ENCODE peak calls at places on chromosomes 13 and 19, in eight cellular contexts. V is prostate gland, F is WERI-Rb-1, B is tibial nerve, X is fibroblast of lung, Q is brain microvascular endothelial cell, N is psoas muscle, Y is cardiac muscle cell. U is an unnamed sample.

GRCh38 chr13:88840085-88840484 is 1168.9 kb downstream of the SLITRK5 start:
- DNase-seq in B (no peak), X (no peak), F (no peak), Q (no peak), N (no peak), Y (no peak), V (no peak), U (no peak)

GRCh38 chr13:113421673-113422270 is 31.5 kb downstream of the ADPRHL1 start:
- DNase-seq in F (no peak), V (no peak), Q (no peak), N (no peak), B (no peak), X (peak), Y (no peak), U (no peak)

GRCh38 chr19:31352782-31353651 is 3.8 kb upstream of the TSHZ3 start:
- DNase-seq in V (no peak), B (no peak), N (no peak), X (peak), Q (no peak), Y (no peak), F (no peak), U (no peak)

GRCh38 chr13:66915596-66916185 is 314.4 kb downstream of the PCDH9 start:
- DNase-seq in Q (peak), B (no peak), V (no peak), X (no peak), F (no peak), Y (no peak), N (no peak), U (peak)

GRCh38 chr19:18814063-18814462 is 17.7 kb upstream of the UPF1 start:
- DNase-seq in V (no peak), Q (no peak), F (no peak), X (peak), B (no peak), N (no peak), Y (no peak), U (no peak)

GRCh38 chr19:44753932-44754742 is 5.6 kb downstream of the BCL3 start:
- DNase-seq in F (peak), Q (peak), X (peak), V (peak), N (peak), Y (peak), B (peak), U (peak)

GRCh38 chr19:32287086-32287485 is 58.3 kb upstream of the ZNF507 start:
- DNase-seq in F (no peak), X (no peak), Q (no peak), V (no peak), Y (no peak), B (no peak), N (no peak), U (no peak)

GRCh38 chr19:46787331-46788100 is 878 bp downstream of the SLC1A5 start:
- DNase-seq in B (peak), F (peak), Y (peak), Q (peak), V (no peak), N (peak), X (peak), U (peak)

GRCh38 chr19:3275583-3276340 is 51.3 kb downstream of the CELF5 start:
- DNase-seq in X (peak), V (peak), N (peak), B (no peak), Q (peak), Y (peak), F (peak), U (peak)

GRCh38 chr13:21909331-21909730 is 238.5 kb downstream of the FGF9 start:
- DNase-seq in N (no peak), B (no peak), V (no peak), F (no peak), Q (no peak), X (no peak), Y (no peak), U (no peak)

GRCh38 chr13:107882708-107883560 is 332.4 kb downstream of the LIG4 start:
- DNase-seq in B (no peak), X (no peak), Q (no peak), N (no peak), F (no peak), Y (no peak), V (no peak), U (no peak)

GRCh38 chr19:4055209-4055552 is 11.5 kb downstream of the ZBTB7A start:
- DNase-seq in F (no peak), V (no peak), X (no peak), Q (no peak), Y (no peak), B (no peak), N (no peak), U (no peak)

GRCh38 chr13:95075506-95075905 is 225.7 kb downstream of the ABCC4 start:
- DNase-seq in Q (no peak), X (no peak), N (no peak), V (no peak), F (no peak), B (no peak), Y (no peak), U (no peak)

GRCh38 chr13:102872131-102872530 is 26.3 kb downstream of the ERCC5 start:
- DNase-seq in Q (no peak), Y (no peak), F (no peak), N (no peak), B (no peak), V (no peak), X (no peak), U (no peak)

GRCh38 chr19:6425732-6426686 is 1.4 kb upstream of the KHSRP start:
- DNase-seq in Q (no peak), X (no peak), V (no peak), B (no peak), F (peak), Y (no peak), N (no peak), U (no peak)

GRCh38 chr13:80297094-80297493 is 43.8 kb downstream of the SPRY2 start:
- DNase-seq in Q (no peak), N (no peak), V (no peak), F (no peak), Y (no peak), X (no peak), B (no peak), U (no peak)

GRCh38 chr13:61415749-61416148 is at the start of gene PCDH20:
- DNase-seq in B (no peak), V (no peak), F (no peak), X (peak), Y (peak), Q (no peak), N (no peak), U (no peak)

GRCh38 chr19:39820696-39821095 is 13.3 kb downstream of the DYRK1B start:
- DNase-seq in B (no peak), V (no peak), Q (no peak), N (no peak), X (no peak), F (no peak), Y (no peak), U (no peak)

GRCh38 chr13:55999709-56000108 is 1141.0 kb upstream of the PRR20A start:
- DNase-seq in F (peak), B (no peak), X (no peak), Q (no peak), Y (peak), V (no peak), N (no peak), U (no peak)
- TF ChIP-seq CTCF in F (no peak), B (no peak), X (no peak), Q (no peak), Y (no peak), V (no peak), N (no peak), U (peak)

GRCh38 chr19:14530505-14530904 is 1.1 kb downstream of the TECR start:
- DNase-seq in X (no peak), Q (no peak), F (no peak), V (no peak), Y (no peak), N (no peak), B (no peak), U (no peak)
- H3K4me3 ChIP-seq in X (peak), Q (peak), F (peak), V (peak), Y (peak), N (peak), B (peak), U (peak)

GRCh38 chr13:39566216-39566869 is 36.6 kb downstream of the LHFPL6 start:
- DNase-seq in V (no peak), X (no peak), F (no peak), Q (no peak), Y (no peak), N (no peak), B (no peak), U (no peak)
- H3K27ac ChIP-seq in V (no peak), X (peak), F (no peak), Q (peak), Y (no peak), N (no peak), B (peak), U (peak)

GRCh38 chr13:46040763-46041162 is 11.8 kb downstream of the ZC3H13 start:
- DNase-seq in N (no peak), X (no peak), F (no peak), B (no peak), Q (no peak), V (no peak), Y (no peak), U (no peak)
- TF ChIP-seq CTCF in N (no peak), X (no peak), F (no peak), B (no peak), Q (no peak), V (no peak), Y (no peak), U (no peak)

GRCh38 chr19:16160943-16161560 is 12.3 kb downstream of the CIB3 start:
- DNase-seq in Q (peak), B (no peak), F (no peak), Y (no peak), V (no peak), X (peak), N (no peak), U (peak)

GRCh38 chr19:16157601-16158000 is 14.1 kb downstream of the HSH2D start:
- DNase-seq in X (no peak), Y (no peak), Q (no peak), V (no peak), B (no peak), N (no peak), F (no peak), U (no peak)

GRCh38 chr19:16161848-16162247 is 11.5 kb downstream of the CIB3 start:
- DNase-seq in B (no peak), Q (peak), Y (no peak), X (peak), N (no peak), V (no peak), F (no peak), U (no peak)

GRCh38 chr19:16159655-16160054 is 13.7 kb downstream of the CIB3 start:
- DNase-seq in X (no peak), Q (no peak), F (no peak), N (no peak), Y (no peak), B (no peak), V (no peak), U (no peak)

DNA sequence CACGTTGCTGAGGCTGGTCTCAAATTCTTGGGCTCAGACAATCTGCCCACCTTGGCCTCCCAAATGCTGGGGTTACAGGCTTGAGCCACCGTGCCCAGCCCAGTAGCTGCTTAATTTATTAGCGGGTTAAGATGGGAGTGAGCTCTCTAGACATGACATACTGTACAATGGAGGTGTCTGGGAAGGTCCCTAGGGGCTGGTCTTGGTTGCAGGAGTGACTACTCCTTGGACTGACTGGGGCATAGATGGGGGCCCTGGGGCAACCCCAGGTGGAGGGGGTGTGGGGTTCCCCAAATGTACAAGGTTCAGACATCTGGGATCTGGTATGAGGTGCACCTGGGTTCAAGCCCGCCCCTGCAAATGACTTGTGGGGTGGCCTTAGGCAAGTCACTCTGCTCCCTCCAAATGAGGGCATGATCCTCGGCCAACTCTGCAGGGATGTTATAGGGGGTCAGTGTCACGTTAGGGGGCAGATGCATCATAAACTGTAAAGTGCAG is 12.8 kb downstream of the CIB3 start:
- DNase-seq in Q (no peak), B (no peak), F (no peak), Y (no peak), X (no peak), N (no peak), V (no peak), U (no peak)
- H3K4me3 ChIP-seq in Q (no peak), B (no peak), F (no peak), Y (no peak), X (no peak), N (no peak), V (no peak), U (no peak)

DNA sequence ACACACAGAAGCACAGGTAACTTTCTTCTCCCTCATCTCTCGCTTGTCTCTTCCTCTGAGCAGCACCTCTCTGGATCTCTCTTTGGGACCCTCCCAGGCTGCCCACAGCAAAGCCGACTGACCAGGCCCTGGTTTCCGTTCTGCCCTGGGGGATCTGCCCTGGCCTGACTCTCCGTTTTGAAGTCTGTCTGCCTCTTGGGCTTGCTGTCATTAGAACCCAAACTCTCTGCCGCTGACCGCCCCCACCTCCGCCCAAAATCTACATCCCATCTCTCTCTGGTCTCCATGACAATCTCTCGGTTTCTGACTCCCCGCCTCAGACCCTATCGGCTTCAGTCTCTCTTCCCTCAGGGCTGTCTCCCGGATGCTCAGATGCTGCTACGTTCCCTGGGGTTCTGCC is 6.9 kb downstream of the KCNC3 start:
- DNase-seq in N (peak), X (no peak), Y (no peak), Q (no peak), B (no peak), V (no peak), F (no peak), U (no peak)
- H3K27ac ChIP-seq in N (no peak), X (no peak), Y (no peak), Q (no peak), B (no peak), V (no peak), F (no peak), U (no peak)

DNA sequence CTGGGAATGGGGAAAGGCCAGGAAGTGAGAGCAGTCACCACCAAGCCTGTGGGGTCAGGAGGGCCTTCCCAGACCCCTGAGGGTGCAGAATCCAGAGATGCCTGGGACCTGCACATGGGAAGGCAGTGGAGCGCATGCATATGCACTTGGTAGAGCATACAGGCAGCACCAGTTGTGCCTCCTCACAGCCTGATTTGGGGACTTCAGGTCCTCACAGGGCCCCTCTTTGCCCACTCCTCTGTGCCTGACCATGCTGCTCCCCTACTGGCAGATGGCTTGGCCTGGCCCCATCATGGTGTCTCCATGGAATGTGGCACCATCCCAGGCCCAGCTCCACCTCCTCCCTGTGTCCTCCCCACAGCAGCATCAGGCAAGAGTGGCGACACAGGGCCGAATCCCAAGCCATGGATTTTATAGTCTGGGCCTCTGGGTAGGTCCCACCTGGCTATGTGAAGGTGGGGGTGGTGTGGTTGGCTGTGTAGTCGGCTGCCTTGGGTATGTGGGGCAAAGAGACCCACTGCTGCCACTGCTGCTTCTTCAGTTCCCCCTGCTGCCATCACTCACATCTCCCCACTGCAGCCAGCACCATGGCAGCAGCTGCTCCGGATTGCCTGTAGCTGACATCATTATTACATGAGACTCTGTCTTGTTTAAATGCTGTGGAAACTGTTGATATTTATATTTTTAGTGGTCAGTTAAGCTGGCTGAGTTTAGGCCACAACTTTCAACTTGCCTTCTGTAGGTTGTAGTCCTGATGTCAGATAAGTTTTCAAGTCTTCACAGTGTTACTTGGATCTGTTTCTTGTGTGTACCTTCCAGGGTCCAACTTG is 247.0 kb downstream of the GPC6 start:
- DNase-seq in N (no peak), X (peak), Q (no peak), B (no peak), V (no peak), Y (no peak), F (no peak), U (no peak)
- TF ChIP-seq CTCF in N (no peak), X (no peak), Q (no peak), B (no peak), V (no peak), Y (no peak), F (no peak), U (no peak)

DNA sequence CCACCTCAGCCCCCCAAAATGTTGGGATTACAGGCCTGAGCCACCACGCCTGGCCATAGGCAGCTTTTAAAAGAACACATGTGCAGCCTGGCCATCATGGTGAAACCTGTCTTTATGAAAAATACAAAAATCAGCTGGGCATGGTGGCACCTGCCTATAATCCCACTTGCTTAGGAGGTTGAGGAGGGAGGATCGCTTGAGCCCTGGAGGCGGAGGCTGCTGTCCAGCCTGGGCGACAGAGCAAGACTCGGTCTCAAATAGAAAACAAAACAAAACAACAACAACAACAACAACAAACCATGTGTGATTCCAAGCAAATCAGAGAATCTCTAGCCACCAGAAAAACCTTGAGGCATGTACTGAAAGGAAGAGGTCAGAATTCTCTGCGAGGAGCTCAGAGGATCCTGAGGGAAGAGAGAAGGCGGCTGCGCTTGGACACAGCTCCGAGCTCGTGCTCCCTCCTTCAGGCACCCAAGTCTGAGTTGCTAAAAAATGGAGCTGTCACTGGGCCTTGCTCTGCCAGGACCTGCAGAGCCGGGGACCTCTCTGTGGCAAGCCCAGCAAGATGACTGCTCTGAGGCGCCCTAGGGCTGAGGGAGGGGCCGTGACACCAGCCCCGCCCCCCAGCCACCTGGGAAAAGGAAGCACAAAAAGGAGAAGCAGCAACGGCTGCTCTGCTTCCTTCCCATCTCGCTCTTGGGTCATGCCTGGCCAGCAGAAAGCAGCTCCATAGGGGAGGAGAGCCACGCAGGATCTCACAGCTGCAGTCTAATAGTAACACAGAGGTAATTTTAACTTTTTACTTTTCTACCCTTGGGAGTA is at the start of gene ARL11:
- DNase-seq in F (no peak), Y (no peak), N (peak), V (no peak), Q (no peak), B (peak), X (no peak), U (no peak)
- H3K4me3 ChIP-seq in F (no peak), Y (no peak), N (peak), V (no peak), Q (no peak), B (peak), X (no peak), U (no peak)

GRCh38 chr19:13260883-13261653 is 110.9 kb downstream of the IER2 start:
- DNase-seq in N (no peak), Q (peak), F (no peak), X (peak), Y (no peak), B (no peak), V (no peak), U (no peak)
- H3K27ac ChIP-seq in N (peak), Q (peak), F (no peak), X (peak), Y (no peak), B (no peak), V (no peak), U (no peak)

GRCh38 chr19:34487651-34488051 is 6.1 kb downstream of the WTIP start:
- DNase-seq in Y (no peak), N (no peak), X (no peak), B (no peak), Q (no peak), V (no peak), F (no peak), U (no peak)

GRCh38 chr19:34489175-34489574 is 7.6 kb downstream of the WTIP start:
- DNase-seq in X (no peak), F (no peak), N (no peak), Y (no peak), Q (no peak), B (no peak), V (no peak), U (no peak)

GRCh38 chr19:34493649-34494044 is 12.1 kb downstream of the WTIP start:
- DNase-seq in B (no peak), Y (no peak), X (no peak), F (no peak), Q (no peak), V (no peak), N (no peak), U (no peak)

GRCh38 chr19:34493038-34493648 is 11.6 kb downstream of the WTIP start:
- DNase-seq in B (no peak), F (no peak), Q (no peak), V (no peak), N (no peak), X (no peak), Y (no peak), U (no peak)

DNA sequence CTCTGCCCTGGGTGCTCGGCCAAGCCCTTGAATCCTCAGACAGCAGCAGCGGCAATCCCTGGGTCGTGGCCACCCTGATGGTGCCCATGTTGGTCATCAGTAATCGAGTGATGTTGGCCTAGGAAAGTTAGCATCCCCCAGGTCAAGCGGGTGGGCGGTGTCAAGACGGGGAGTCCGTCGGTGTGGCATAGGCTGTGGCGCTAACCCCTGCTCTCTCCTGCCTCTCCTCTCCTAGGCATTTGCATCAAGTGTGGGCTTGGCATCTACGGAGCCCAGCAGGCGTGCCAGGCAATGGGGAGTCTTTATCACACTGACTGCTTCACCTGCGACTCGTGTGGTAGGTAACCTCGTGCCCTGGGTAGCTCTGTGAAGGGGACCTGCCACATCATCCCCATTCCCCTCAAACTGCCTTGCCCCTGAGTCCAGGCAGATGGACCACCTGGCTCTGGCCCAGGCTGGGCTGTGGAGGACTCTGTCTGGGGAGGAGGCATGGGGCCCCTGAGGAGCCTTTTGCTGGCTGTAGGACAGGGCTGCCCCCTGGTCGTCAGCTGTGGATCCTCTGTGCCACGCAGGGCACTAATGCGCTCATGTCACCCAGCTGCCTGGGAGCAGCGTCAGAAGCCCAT is 8.7 kb downstream of the WTIP start:
- DNase-seq in Y (no peak), V (no peak), B (no peak), X (no peak), N (no peak), F (no peak), Q (no peak), U (no peak)
- TF ChIP-seq CTCF in Y (no peak), V (no peak), B (no peak), X (no peak), N (no peak), F (no peak), Q (no peak), U (no peak)

U was measured in A673.